ENCODE peak calls at places on chromosomes 7 and 10, in ten cellular contexts. I is glutamatergic neuron; R is activated B cell treated with CpG ODN at 0.5 μM for 24 hours; C is NCI-H2171 treated with DMSO at 0.1 percent for 48 hours; E is NCI-H1105; Y is activated CD4-positive, alpha-beta T cell treated with anti-CD3 and anti-CD28 coated beads for 1 hour; A is mucosa of gallbladder; Z is RWPE1; V is CD4-positive, CD25-positive, alpha-beta regulatory T cell; K is naive thymus-derived CD4-positive, alpha-beta T cell. F is an unnamed sample.

GRCh38 chr10:122152544-122152943 is 118.6 kb upstream of the BTBD16 start:
- DNase-seq in C (peak; percentile 93), K (no peak), E (no peak), Z (no peak), Y (no peak), V (no peak), R (no peak), I (peak; percentile 74), A (peak; percentile 59), F (peak; percentile 67)

GRCh38 chr7:139441961-139442360 is 41.5 kb downstream of the KLRG2 start:
- DNase-seq in V (no peak), Z (no peak), A (no peak), E (no peak), Y (no peak), I (no peak), R (no peak), C (peak; percentile 82), K (no peak), F (no peak)

GRCh38 chr10:101833466-101833865 is 10.1 kb downstream of the KCNIP2 start:
- DNase-seq in C (no peak), Z (no peak), K (no peak), R (no peak), E (no peak), I (no peak), V (no peak), A (no peak), Y (no peak), F (no peak)

GRCh38 chr10:22618081-22618785 is 96.1 kb downstream of the PIP4K2A start:
- DNase-seq in K (no peak), C (no peak), V (no peak), A (no peak), R (no peak), Z (no peak), E (no peak), I (no peak), Y (no peak), F (no peak)

GRCh38 chr10:63286754-63287264 is 153.7 kb downstream of the NRBF2 start:
- DNase-seq in K (no peak), C (no peak), E (no peak), I (no peak), V (no peak), A (no peak), Z (no peak), Y (no peak), R (no peak), F (no peak)

GRCh38 chr10:126043389-126043788 is 147.0 kb downstream of the FANK1 start:
- DNase-seq in I (no peak), E (no peak), Z (no peak), Y (no peak), V (no peak), K (no peak), R (no peak), C (no peak), A (no peak), F (no peak)

GRCh38 chr10:1184541-1185415 is 128.6 kb downstream of the WDR37 start:
- DNase-seq in E (no peak), R (no peak), Z (no peak), I (peak; percentile 14), V (no peak), C (no peak), A (no peak), K (no peak), Y (no peak), F (no peak)

GRCh38 chr7:95723583-95724180 is 48.7 kb upstream of the DYNC1I1 start:
- DNase-seq in Z (peak; percentile 50), R (no peak), Y (no peak), V (no peak), I (peak; percentile 34), E (peak; percentile 67), K (no peak), A (peak; percentile 31), C (peak; percentile 69), F (no peak)

GRCh38 chr10:63712717-63713115 is 191.5 kb downstream of the REEP3 start:
- DNase-seq in C (peak; percentile 24), Z (no peak), I (no peak), V (no peak), R (no peak), K (no peak), Y (no peak), E (no peak), A (no peak), F (no peak)

GRCh38 chr7:155412416-155413253 is 45.3 kb upstream of the EN2 start:
- DNase-seq in V (no peak), A (peak; percentile 30), C (peak; percentile 31), Y (peak; percentile 18), Z (peak; percentile 17), E (peak; percentile 85), R (peak; percentile 21), I (peak; percentile 79), K (no peak), F (no peak)

GRCh38 chr10:80186364-80187012 is 18.8 kb downstream of the ANXA11 start:
- DNase-seq in I (no peak), C (no peak), Z (no peak), V (no peak), R (no peak), A (peak; percentile 46), K (peak; percentile 25), Y (no peak), E (no peak), F (no peak)

GRCh38 chr10:88092975-88093374 is 229.6 kb downstream of the PTEN start:
- DNase-seq in K (no peak), Y (no peak), R (no peak), I (no peak), A (no peak), V (no peak), E (peak; percentile 7), C (peak; percentile 13), Z (no peak), F (no peak)

GRCh38 chr10:3853547-3853989 is 68.6 kb upstream of the KLF6 start:
- DNase-seq in Y (no peak), K (no peak), A (no peak), R (no peak), I (no peak), Z (no peak), C (no peak), E (no peak), V (no peak), F (no peak)

GRCh38 chr10:80452069-80452468 is 2.0 kb upstream of the TSPAN14 start:
- DNase-seq in V (no peak), A (no peak), Z (no peak), E (no peak), R (no peak), K (no peak), C (no peak), I (no peak), Y (no peak), F (no peak)

GRCh38 chr10:122276611-122277205 is 5.6 kb downstream of the BTBD16 start:
- DNase-seq in V (no peak), E (no peak), C (no peak), Y (no peak), R (no peak), I (no peak), A (no peak), Z (peak; percentile 87), K (no peak), F (no peak)

GRCh38 chr7:44733708-44734481 is 14.8 kb upstream of the ZMIZ2 start:
- DNase-seq in A (no peak), C (no peak), R (no peak), E (no peak), I (no peak), V (no peak), Y (no peak), K (no peak), Z (no peak), F (peak; percentile 45)

GRCh38 chr10:103745264-103746247 is 109.8 kb downstream of the SH3PXD2A start:
- DNase-seq in A (no peak), E (no peak), I (no peak), R (no peak), C (no peak), Y (peak; percentile 35), K (no peak), V (peak; percentile 53), Z (peak; percentile 87), F (no peak)

GRCh38 chr7:36216063-36216684 is 63.1 kb downstream of the EEPD1 start:
- DNase-seq in I (no peak), K (no peak), E (no peak), C (no peak), Z (no peak), V (no peak), Y (no peak), A (peak; percentile 50), R (no peak), F (no peak)

GRCh38 chr10:129140861-129141260 is 326.2 kb upstream of the MGMT start:
- DNase-seq in Z (no peak), C (no peak), R (no peak), Y (no peak), K (no peak), A (no peak), E (no peak), I (no peak), V (no peak), F (no peak)

GRCh38 chr10:88473989-88474883 is 108.9 kb downstream of the RNLS start:
- DNase-seq in A (peak; percentile 75), E (peak; percentile 76), C (no peak), Y (no peak), K (no peak), R (no peak), Z (peak; percentile 79), V (no peak), I (no peak), F (no peak)

GRCh38 chr7:137001041-137001440 is 132.6 kb downstream of the CHRM2 start:
- DNase-seq in A (no peak), C (peak; percentile 25), K (no peak), E (peak; percentile 16), R (no peak), I (no peak), Z (no peak), V (no peak), Y (no peak), F (no peak)

GRCh38 chr10:79152423-79152817 is 83.7 kb downstream of the ZMIZ1 start:
- DNase-seq in I (no peak), V (no peak), C (no peak), E (no peak), Y (no peak), K (no peak), Z (peak; percentile 41), R (no peak), A (no peak), F (no peak)

GRCh38 chr10:3534433-3534832 is 250.6 kb downstream of the KLF6 start:
- DNase-seq in Z (no peak), V (no peak), I (no peak), C (no peak), Y (no peak), A (no peak), E (no peak), K (no peak), R (no peak), F (no peak)

GRCh38 chr7:135189961-135190360 is 19.5 kb upstream of the CYREN start:
- DNase-seq in E (no peak), R (no peak), K (no peak), Y (no peak), I (no peak), V (no peak), A (no peak), C (no peak), Z (no peak), F (no peak)

GRCh38 chr7:84277628-84278224 is 83.1 kb upstream of the SEMA3A start:
- DNase-seq in A (no peak), Z (no peak), E (no peak), C (no peak), Y (no peak), R (no peak), V (no peak), I (no peak), K (no peak), F (no peak)

GRCh38 chr7:97018775-97019535 is 5.7 kb downstream of the DLX5 start:
- DNase-seq in E (no peak), V (no peak), K (no peak), C (no peak), A (no peak), Z (no peak), R (no peak), Y (no peak), I (no peak), F (no peak)